ENCODE peak calls at places on chromosomes 3 and 15, in six cellular contexts. One of them, this sample, is unnamed. For H3K79me2, the result is how much of the 10 kb centered on the place peaks cover.

GRCh38 chr3:123126051-123126450 is 59.2 kb downstream of the PDIA5 start:
- DNase-seq in astrocyte: no peak
- DNase-seq in HepG2: no peak
- DNase-seq in mammary epithelial cell: no peak
- DNase-seq in H9: no peak
- DNase-seq in MM.1S: no peak
- DNase-seq in this sample: no peak

GRCh38 chr3:123336001-123336400 is 112.9 kb downstream of the ADCY5 start:
- DNase-seq in MM.1S: no peak
- DNase-seq in mammary epithelial cell: no peak
- DNase-seq in H9: no peak
- DNase-seq in HepG2: no peak
- DNase-seq in astrocyte: no peak
- DNase-seq in this sample: no peak

GRCh38 chr15:99174567-99174966 is 69.7 kb downstream of the SYNM start:
- DNase-seq in mammary epithelial cell: no peak
- DNase-seq in MM.1S: no peak
- DNase-seq in astrocyte: no peak
- DNase-seq in H9: no peak
- DNase-seq in HepG2: no peak
- DNase-seq in this sample: no peak

GRCh38 chr3:95926904-95927501 is 887.4 kb upstream of the EPHA6 start:
- DNase-seq in mammary epithelial cell: no peak
- DNase-seq in HepG2: no peak
- DNase-seq in H9: peak
- DNase-seq in astrocyte: no peak
- DNase-seq in MM.1S: no peak
- DNase-seq in this sample: no peak

GRCh38 chr3:60064210-60065178 is 1014.7 kb upstream of the CFAP20DC start:
- DNase-seq in HepG2: no peak
- DNase-seq in MM.1S: no peak
- DNase-seq in mammary epithelial cell: peak
- DNase-seq in H9: no peak
- DNase-seq in astrocyte: peak
- DNase-seq in this sample: peak

GRCh38 chr15:69991493-69991892 is 106.2 kb downstream of the TLE3 start:
- DNase-seq in H9: peak
- DNase-seq in astrocyte: no peak
- DNase-seq in MM.1S: no peak
- DNase-seq in HepG2: no peak
- DNase-seq in mammary epithelial cell: no peak
- DNase-seq in this sample: no peak

GRCh38 chr3:155714295-155714718 is 30.6 kb downstream of the PLCH1 start:
- DNase-seq in astrocyte: no peak
- DNase-seq in MM.1S: no peak
- DNase-seq in H9: peak
- DNase-seq in mammary epithelial cell: no peak
- DNase-seq in HepG2: peak
- DNase-seq in this sample: no peak

GRCh38 chr3:53226841-53227407 is 28.9 kb downstream of the TKT start:
- DNase-seq in mammary epithelial cell: no peak
- DNase-seq in HepG2: no peak
- DNase-seq in MM.1S: no peak
- DNase-seq in astrocyte: no peak
- DNase-seq in H9: no peak
- DNase-seq in this sample: no peak

GRCh38 chr15:39454189-39454986 is 126.5 kb upstream of the THBS1 start:
- DNase-seq in astrocyte: no peak
- DNase-seq in MM.1S: no peak
- DNase-seq in HepG2: peak
- DNase-seq in H9: no peak
- DNase-seq in mammary epithelial cell: no peak
- DNase-seq in this sample: peak

GRCh38 chr3:117059054-117059989 is 349.7 kb downstream of the TUSC7 start:
- DNase-seq in MM.1S: peak
- DNase-seq in H9: no peak
- DNase-seq in HepG2: peak
- DNase-seq in mammary epithelial cell: no peak
- DNase-seq in astrocyte: peak
- DNase-seq in this sample: peak

GRCh38 chr15:74367296-74367854 is at the start of gene CYP11A1:
- DNase-seq in astrocyte: no peak
- DNase-seq in MM.1S: no peak
- DNase-seq in mammary epithelial cell: no peak
- DNase-seq in HepG2: no peak
- DNase-seq in H9: no peak
- DNase-seq in this sample: no peak

GRCh38 chr15:52678036-52678467 is 1.1 kb downstream of the ATOSA start:
- DNase-seq in astrocyte: peak
- DNase-seq in MM.1S: peak
- DNase-seq in mammary epithelial cell: peak
- DNase-seq in HepG2: peak
- DNase-seq in H9: peak
- DNase-seq in this sample: peak

DNA sequence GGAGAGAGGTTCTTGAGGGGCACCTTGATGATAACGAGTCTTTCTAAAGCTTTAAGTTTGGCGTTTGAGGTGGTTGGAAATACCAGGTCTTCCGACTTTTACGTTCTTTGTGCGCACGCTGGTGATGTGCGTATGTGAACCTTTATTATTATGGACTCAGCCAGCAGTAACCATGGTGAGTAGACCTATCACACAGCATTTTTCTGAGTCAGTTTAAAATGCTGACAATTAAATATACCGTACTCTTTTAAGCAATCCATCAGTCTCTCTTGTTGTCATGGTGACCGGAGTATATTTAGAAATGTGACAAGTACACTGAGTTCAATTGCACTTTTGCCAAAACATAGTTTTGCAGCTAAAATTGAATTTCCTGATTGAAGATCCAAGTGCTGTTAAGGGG is 172.2 kb downstream of the LPP start:
- DNase-seq in HepG2: no peak
- DNase-seq in MM.1S: no peak
- DNase-seq in astrocyte: no peak
- DNase-seq in mammary epithelial cell: no peak
- DNase-seq in H9: no peak
- DNase-seq in this sample: peak
- H3K79me2 ChIP-seq in HepG2: under half
- H3K79me2 ChIP-seq in MM.1S: under half
- H3K79me2 ChIP-seq in astrocyte: half or more
- H3K79me2 ChIP-seq in mammary epithelial cell: under half
- H3K79me2 ChIP-seq in H9: under half
- H3K79me2 ChIP-seq in this sample: under half

DNA sequence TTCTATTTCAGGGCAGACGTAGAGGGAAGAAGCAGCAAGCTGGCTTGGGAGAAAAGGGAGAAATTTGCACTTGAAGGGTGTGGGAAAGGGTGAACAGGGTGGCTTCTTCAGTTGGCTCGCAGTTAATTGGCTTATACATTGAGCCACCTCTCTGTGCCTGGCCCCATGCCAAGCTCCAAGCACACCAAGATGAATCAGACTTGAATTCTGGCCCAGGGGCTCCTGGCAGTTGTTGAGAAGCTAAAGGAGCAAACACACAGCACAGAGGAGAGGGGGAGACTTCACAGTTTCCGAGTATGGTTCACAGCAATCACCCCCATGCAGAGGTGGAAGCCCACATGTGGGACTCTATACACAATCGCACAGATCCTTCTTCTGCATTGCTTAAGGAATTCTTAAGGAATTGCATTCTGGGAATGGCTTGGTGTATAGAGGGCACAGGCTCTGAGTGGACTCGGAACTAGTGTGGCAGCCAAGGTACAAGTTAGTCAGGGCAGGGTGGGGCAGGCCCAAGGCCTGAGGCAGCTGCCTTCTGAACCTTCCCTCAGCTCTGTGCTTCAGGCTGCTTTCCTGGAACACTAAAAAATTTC is 1.5 kb downstream of the ARL6IP5 start:
- DNase-seq in HepG2: peak
- DNase-seq in H9: no peak
- DNase-seq in astrocyte: peak
- DNase-seq in mammary epithelial cell: peak
- DNase-seq in MM.1S: peak
- DNase-seq in this sample: peak
- H3K9ac ChIP-seq in HepG2: peak
- H3K9ac ChIP-seq in H9: peak
- H3K9ac ChIP-seq in astrocyte: peak
- H3K9ac ChIP-seq in mammary epithelial cell: peak
- H3K9ac ChIP-seq in MM.1S: peak
- H3K9ac ChIP-seq in this sample: peak

GRCh38 chr3:42892807-42893206 is 13.1 kb upstream of the ZNF662 start:
- DNase-seq in HepG2: no peak
- DNase-seq in astrocyte: no peak
- DNase-seq in H9: no peak
- DNase-seq in MM.1S: no peak
- DNase-seq in mammary epithelial cell: no peak
- DNase-seq in this sample: no peak
- H3K4me2 ChIP-seq in HepG2: no peak
- H3K4me2 ChIP-seq in astrocyte: no peak
- H3K4me2 ChIP-seq in H9: no peak
- H3K4me2 ChIP-seq in MM.1S: no peak
- H3K4me2 ChIP-seq in mammary epithelial cell: no peak
- H3K4me2 ChIP-seq in this sample: no peak

GRCh38 chr3:168540726-168541125 is 445.0 kb upstream of the GOLIM4 start:
- DNase-seq in MM.1S: no peak
- DNase-seq in astrocyte: no peak
- DNase-seq in H9: no peak
- DNase-seq in mammary epithelial cell: no peak
- DNase-seq in HepG2: no peak
- DNase-seq in this sample: no peak
- H3K79me2 ChIP-seq in MM.1S: under half
- H3K79me2 ChIP-seq in astrocyte: under half
- H3K79me2 ChIP-seq in H9: under half
- H3K79me2 ChIP-seq in mammary epithelial cell: under half
- H3K79me2 ChIP-seq in HepG2: under half
- H3K79me2 ChIP-seq in this sample: under half

GRCh38 chr15:71133734-71134464 is 18.6 kb downstream of the THSD4 start:
- DNase-seq in astrocyte: no peak
- DNase-seq in H9: no peak
- DNase-seq in HepG2: no peak
- DNase-seq in mammary epithelial cell: peak
- DNase-seq in MM.1S: no peak
- DNase-seq in this sample: no peak

GRCh38 chr15:71138473-71138872 is 23.2 kb downstream of the THSD4 start:
- DNase-seq in H9: no peak
- DNase-seq in HepG2: no peak
- DNase-seq in MM.1S: no peak
- DNase-seq in mammary epithelial cell: no peak
- DNase-seq in astrocyte: no peak
- DNase-seq in this sample: no peak

GRCh38 chr15:71137138-71137518 is 21.9 kb downstream of the THSD4 start:
- DNase-seq in astrocyte: no peak
- DNase-seq in H9: no peak
- DNase-seq in MM.1S: no peak
- DNase-seq in mammary epithelial cell: no peak
- DNase-seq in HepG2: no peak
- DNase-seq in this sample: no peak

GRCh38 chr15:71139264-71139663 is 24.0 kb downstream of the THSD4 start:
- DNase-seq in H9: no peak
- DNase-seq in astrocyte: no peak
- DNase-seq in mammary epithelial cell: no peak
- DNase-seq in HepG2: no peak
- DNase-seq in MM.1S: no peak
- DNase-seq in this sample: no peak

DNA sequence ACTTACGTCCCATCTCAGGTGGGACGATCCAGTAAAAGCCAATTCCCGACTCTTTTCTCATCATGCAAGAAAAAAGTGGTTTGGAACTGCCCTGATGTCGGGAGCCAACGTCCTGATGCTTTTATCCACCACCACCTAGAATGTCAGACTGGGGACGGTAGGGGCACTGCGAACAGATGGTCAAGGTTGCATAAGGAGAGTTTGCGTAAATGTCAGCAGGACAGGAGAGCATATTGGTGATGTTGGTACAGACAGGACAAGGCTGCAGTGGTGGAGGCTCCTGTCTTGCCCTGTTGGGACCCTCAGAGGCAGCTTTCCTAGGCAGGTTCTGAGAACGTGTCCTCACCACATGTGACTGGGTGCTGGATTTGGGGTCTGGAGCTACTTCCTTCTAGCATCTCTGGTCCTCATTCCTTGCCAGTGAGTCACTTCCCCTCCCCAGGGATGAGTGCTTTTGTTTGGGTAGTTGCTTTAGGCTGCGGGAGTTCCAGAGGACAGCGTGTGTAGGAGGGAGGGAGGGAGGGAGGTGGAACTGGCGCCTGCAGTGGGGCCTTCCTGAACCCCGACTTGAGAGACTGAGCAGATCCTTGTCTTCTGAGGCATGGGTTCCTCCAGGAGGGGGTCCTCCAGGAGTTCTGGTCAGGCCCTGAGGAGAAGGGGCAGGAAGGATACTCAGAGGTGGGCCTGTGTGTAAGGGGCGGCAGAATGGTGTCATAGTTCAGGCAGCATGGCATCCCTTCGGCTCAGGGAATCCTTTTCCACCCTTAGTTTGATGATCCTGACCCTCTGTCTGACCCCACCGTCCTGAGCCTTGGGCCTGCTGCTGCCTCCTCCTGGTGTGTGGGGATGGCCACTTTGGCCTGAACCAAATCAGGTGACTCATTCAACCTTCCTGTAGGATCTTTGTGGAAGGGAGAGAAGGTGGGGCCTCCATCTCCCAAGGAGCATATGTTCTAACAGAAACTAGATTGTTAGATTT is 21.2 kb downstream of the THSD4 start:
- DNase-seq in HepG2: no peak
- DNase-seq in astrocyte: peak
- DNase-seq in mammary epithelial cell: peak
- DNase-seq in H9: peak
- DNase-seq in MM.1S: no peak
- DNase-seq in this sample: peak
- H3K9ac ChIP-seq in HepG2: no peak
- H3K9ac ChIP-seq in astrocyte: peak
- H3K9ac ChIP-seq in mammary epithelial cell: peak
- H3K9ac ChIP-seq in H9: no peak
- H3K9ac ChIP-seq in MM.1S: no peak
- H3K9ac ChIP-seq in this sample: no peak

DNA sequence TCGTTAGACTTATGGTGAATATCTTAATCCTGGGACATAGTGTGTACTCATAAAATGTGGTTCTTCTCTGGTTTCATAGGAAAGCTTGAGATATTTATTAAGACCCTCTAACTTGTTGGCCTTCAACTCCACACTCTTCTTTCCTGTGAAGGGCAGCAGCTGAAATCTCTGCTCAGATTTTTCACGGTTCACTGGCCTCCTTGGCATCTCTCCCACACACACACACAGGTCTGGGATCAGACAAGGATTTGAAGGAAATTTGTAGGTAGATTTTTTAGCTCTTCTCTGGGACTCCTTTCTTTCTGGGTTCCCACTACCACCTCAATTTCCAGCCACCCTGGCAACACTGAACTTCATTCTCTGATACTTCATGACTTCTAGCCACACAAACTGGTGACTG is 70.2 kb downstream of the MYRIP start:
- DNase-seq in HepG2: no peak
- DNase-seq in astrocyte: no peak
- DNase-seq in H9: no peak
- DNase-seq in mammary epithelial cell: no peak
- DNase-seq in MM.1S: no peak
- DNase-seq in this sample: no peak
- H3K4me2 ChIP-seq in HepG2: no peak
- H3K4me2 ChIP-seq in astrocyte: no peak
- H3K4me2 ChIP-seq in H9: no peak
- H3K4me2 ChIP-seq in mammary epithelial cell: no peak
- H3K4me2 ChIP-seq in MM.1S: no peak
- H3K4me2 ChIP-seq in this sample: no peak